ENCODE peak calls at places on chromosomes 13 and 19, in six cellular contexts. Q is GM12878, J is A549, I is HCT116, R is K562, C is endothelial cell of umbilical vein. B is an unnamed sample.

GRCh38 chr13:32381539-32381938 is 46.4 kb downstream of the N4BP2L1 start:
- DNase-seq in Q (no peak), J (peak; percentile 5), I (peak; percentile 2), R (no peak), C (peak; percentile 12), B (peak; percentile 44)

GRCh38 chr13:102040812-102041211 is 361.0 kb downstream of the FGF14 start:
- DNase-seq in Q (no peak), J (no peak), I (no peak), R (no peak), C (no peak), B (no peak)

GRCh38 chr19:13718733-13719132 is 45.6 kb upstream of the MRI1 start:
- DNase-seq in Q (no peak), J (peak; percentile 65), I (no peak), R (no peak), C (no peak), B (peak; percentile 41)

GRCh38 chr19:38654478-38655079 is 7.1 kb downstream of the ACTN4 start:
- DNase-seq in Q (no peak), J (peak; percentile 62), I (no peak), R (no peak), C (peak; percentile 78), B (no peak)

GRCh38 chr13:66348745-66349720 is 881.1 kb downstream of the PCDH9 start:
- DNase-seq in Q (no peak), J (peak; percentile 49), I (no peak), R (no peak), C (peak; percentile 7), B (no peak)

GRCh38 chr13:66076417-66076816 is 1153.7 kb downstream of the PCDH9 start:
- DNase-seq in Q (no peak), J (no peak), I (no peak), R (no peak), C (no peak), B (peak; percentile 67)

GRCh38 chr13:70714993-70715392 is 606.7 kb upstream of the KLHL1 start:
- DNase-seq in Q (no peak), J (no peak), I (no peak), R (no peak), C (no peak), B (no peak)

GRCh38 chr13:28659611-28659970 is 661 bp downstream of the POMP start:
- DNase-seq in Q (no peak), J (no peak), I (no peak), R (no peak), C (peak; percentile 69), B (peak; percentile 60)

GRCh38 chr13:43874512-43875092 is 4.9 kb downstream of the CCDC122 start:
- DNase-seq in Q (no peak), J (no peak), I (no peak), R (no peak), C (peak; percentile 34), B (peak; percentile 43)

GRCh38 chr19:2051771-2052704 is 994 bp upstream of the MKNK2 start:
- DNase-seq in Q (peak; percentile 72), J (no peak), I (no peak), R (no peak), C (no peak), B (no peak)

GRCh38 chr19:40933025-40933424 is 51.0 kb upstream of the CYP2A7 start:
- DNase-seq in Q (no peak), J (peak; percentile 80), I (no peak), R (no peak), C (no peak), B (no peak)

GRCh38 chr13:19860884-19861655 is 2.4 kb downstream of the ZMYM5 start:
- DNase-seq in Q (no peak), J (peak; percentile 53), I (peak; percentile 80), R (no peak), C (peak; percentile 43), B (peak; percentile 43)

GRCh38 chr19:15671237-15671636 is 1.6 kb upstream of the CYP4F12 start:
- DNase-seq in Q (no peak), J (no peak), I (no peak), R (no peak), C (no peak), B (no peak)

GRCh38 chr19:15672580-15673175 is at the start of gene CYP4F12:
- DNase-seq in Q (no peak), J (peak; percentile 84), I (peak; percentile 49), R (peak; percentile 40), C (no peak), B (peak; percentile 42)

GRCh38 chr19:15669440-15669839 is 3.4 kb upstream of the CYP4F12 start:
- DNase-seq in Q (no peak), J (no peak), I (no peak), R (no peak), C (no peak), B (no peak)

GRCh38 chr19:15673176-15673654 is 328 bp downstream of the CYP4F12 start:
- DNase-seq in Q (no peak), J (peak; percentile 63), I (no peak), R (no peak), C (no peak), B (no peak)

DNA sequence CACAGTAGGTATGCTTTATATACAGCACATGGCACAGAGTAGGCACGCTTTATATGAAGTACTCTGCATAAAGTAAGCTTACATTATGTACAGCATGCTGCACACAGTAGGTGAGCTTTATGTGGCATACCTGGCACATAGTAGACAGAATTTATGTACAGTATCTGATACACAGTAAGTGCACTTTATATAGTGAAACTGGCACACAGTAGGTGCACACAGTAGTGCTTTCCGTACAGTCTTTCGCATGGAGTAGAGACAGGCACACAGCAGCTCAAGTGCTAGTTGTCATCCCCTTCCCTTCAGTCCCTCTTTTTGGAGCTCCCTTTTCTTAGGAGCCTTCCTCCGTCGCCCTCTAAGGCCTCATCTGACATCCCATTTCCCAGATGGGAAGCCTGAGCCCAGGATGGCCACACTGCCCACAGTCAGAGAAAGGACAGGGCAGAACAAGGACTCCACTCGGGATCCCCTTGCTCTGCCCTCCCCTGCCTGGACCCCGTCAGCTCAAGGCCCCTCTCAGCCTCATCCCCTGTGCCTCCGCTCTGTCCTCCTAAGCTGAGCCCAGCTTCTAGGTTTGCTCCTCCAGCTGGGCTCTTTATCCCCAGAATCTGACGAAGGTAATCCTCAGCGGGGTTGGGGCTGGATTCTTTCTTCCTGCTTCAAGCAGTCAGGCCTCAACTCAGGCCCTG is 852 bp upstream of the CYP4F12 start:
- DNase-seq in Q (no peak), J (no peak), I (no peak), R (no peak), C (no peak), B (no peak)
- TF ChIP-seq MAX in Q (no peak), J (no peak), I (no peak), R (no peak), C (no peak), B (no peak)

DNA sequence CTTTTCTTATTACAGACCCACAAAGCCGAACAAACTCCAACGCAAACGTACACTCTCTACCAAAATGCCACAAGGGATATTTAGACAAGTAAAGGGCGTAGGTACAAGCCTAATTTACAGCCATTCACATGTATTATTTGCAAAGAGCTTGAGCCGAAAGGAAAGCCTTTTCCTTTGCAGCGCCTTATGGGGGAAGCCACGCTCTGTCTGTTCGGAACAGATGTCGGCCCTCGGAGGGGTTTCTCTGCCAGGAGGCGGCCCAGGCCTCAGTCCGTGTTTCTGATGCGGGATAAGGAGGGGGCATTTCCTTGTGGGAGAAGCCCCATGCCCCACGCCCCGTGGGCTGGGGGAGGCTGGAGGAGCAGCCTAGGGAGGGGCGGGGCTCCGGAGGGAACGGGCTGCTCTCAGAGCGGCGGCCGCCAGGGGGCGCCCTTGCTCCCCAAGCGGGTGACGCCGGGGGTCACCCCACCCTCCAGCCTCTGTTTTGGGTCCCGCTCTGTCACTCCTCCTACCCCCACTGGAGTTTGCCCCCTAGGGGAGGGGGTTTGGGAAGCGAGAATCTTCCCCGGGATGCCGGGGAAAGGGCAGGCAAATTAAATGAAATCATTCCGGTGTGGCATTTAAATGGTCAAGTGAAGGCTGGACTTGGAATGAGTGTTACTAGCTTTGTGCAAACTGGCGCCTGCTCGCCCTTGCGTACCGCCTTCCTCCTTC is 2.9 kb downstream of the HTR2A start:
- DNase-seq in Q (peak; percentile 11), J (peak; percentile 19), I (peak; percentile 6), R (peak; percentile 82), C (peak; percentile 43), B (peak; percentile 68)
- TF ChIP-seq MAX in Q (no peak), J (no peak), I (no peak), R (no peak), C (no peak), B (no peak)

DNA sequence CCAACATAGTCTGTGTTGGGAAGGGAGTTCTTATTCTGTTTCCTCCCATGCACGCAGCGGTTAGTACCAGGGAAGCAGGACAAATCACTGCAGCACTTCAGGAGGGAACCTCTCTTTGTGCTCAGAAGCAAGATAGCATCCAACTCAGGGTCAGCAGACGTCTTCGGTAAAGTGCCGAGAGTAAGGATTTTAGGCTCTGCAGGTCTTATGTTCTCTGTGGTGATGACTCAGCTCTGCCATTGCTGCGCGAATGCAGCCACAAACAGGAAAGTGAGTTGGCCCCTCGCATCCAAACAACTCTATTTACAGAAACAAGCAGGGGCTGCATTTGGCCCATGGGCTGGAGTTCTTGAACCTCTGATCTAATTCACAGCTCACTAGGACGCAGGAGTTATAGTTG is 122.1 kb upstream of the SPATA13 start:
- DNase-seq in Q (no peak), J (no peak), I (no peak), R (no peak), C (peak; percentile 8), B (peak; percentile 48)
- TF ChIP-seq MAX in Q (no peak), J (no peak), I (no peak), R (no peak), C (no peak), B (no peak)

GRCh38 chr13:84686973-84687372 is 804.7 kb upstream of the SLITRK1 start:
- DNase-seq in Q (no peak), J (no peak), I (no peak), R (no peak), C (no peak), B (no peak)

GRCh38 chr13:84686458-84686857 is 804.2 kb upstream of the SLITRK1 start:
- DNase-seq in Q (no peak), J (no peak), I (no peak), R (no peak), C (no peak), B (no peak)

GRCh38 chr13:84684804-84685203 is 802.5 kb upstream of the SLITRK1 start:
- DNase-seq in Q (no peak), J (no peak), I (no peak), R (no peak), C (no peak), B (no peak)

GRCh38 chr13:84684048-84684662 is 801.9 kb upstream of the SLITRK1 start:
- DNase-seq in Q (no peak), J (no peak), I (no peak), R (no peak), C (no peak), B (no peak)

GRCh38 chr13:84683448-84683847 is 801.2 kb upstream of the SLITRK1 start:
- DNase-seq in Q (no peak), J (no peak), I (no peak), R (no peak), C (no peak), B (no peak)
- TF ChIP-seq MAX in Q (no peak), J (no peak), I (no peak), R (no peak), C (no peak), B (no peak)

GRCh38 chr13:97710797-97711196 is 242.7 kb upstream of the IPO5 start:
- DNase-seq in Q (no peak), J (no peak), I (no peak), R (no peak), C (no peak), B (no peak)
- TF ChIP-seq MAX in Q (no peak), J (no peak), I (no peak), R (no peak), C (no peak), B (peak; percentile 58)